ENCODE peak calls at places on chromosomes 3 and 15, in seven cellular contexts. One of them, this sample, is unnamed.

GRCh38 chr3:63655519-63655918 is 3.0 kb downstream of the SNTN start:
- DNase-seq in sciatic nerve: no peak
- DNase-seq in effector CD4-positive, alpha-beta T cell: no peak
- DNase-seq in HFF-Myc: no peak
- DNase-seq in dorsolateral prefrontal cortex: no peak
- DNase-seq in glutamatergic neuron: no peak
- DNase-seq in GM12865: no peak
- DNase-seq in this sample: no peak

GRCh38 chr15:74432968-74433591 is 678 bp downstream of the SEMA7A start:
- DNase-seq in sciatic nerve: no peak
- DNase-seq in effector CD4-positive, alpha-beta T cell: no peak
- DNase-seq in HFF-Myc: no peak
- DNase-seq in dorsolateral prefrontal cortex: no peak
- DNase-seq in glutamatergic neuron: no peak
- DNase-seq in GM12865: no peak
- DNase-seq in this sample: no peak

GRCh38 chr15:88020806-88021205 is 235.7 kb downstream of the NTRK3 start:
- DNase-seq in sciatic nerve: no peak
- DNase-seq in effector CD4-positive, alpha-beta T cell: no peak
- DNase-seq in HFF-Myc: no peak
- DNase-seq in dorsolateral prefrontal cortex: no peak
- DNase-seq in glutamatergic neuron: no peak
- DNase-seq in GM12865: no peak
- DNase-seq in this sample: no peak

GRCh38 chr15:67504796-67505195 is 16.1 kb upstream of the C15orf61 start:
- DNase-seq in sciatic nerve: no peak
- DNase-seq in effector CD4-positive, alpha-beta T cell: no peak
- DNase-seq in HFF-Myc: peak
- DNase-seq in dorsolateral prefrontal cortex: no peak
- DNase-seq in glutamatergic neuron: no peak
- DNase-seq in GM12865: peak
- DNase-seq in this sample: no peak

GRCh38 chr15:67865331-67865730 is 25.5 kb upstream of the RNU6-1 start:
- DNase-seq in sciatic nerve: no peak
- DNase-seq in effector CD4-positive, alpha-beta T cell: no peak
- DNase-seq in HFF-Myc: no peak
- DNase-seq in dorsolateral prefrontal cortex: no peak
- DNase-seq in glutamatergic neuron: no peak
- DNase-seq in GM12865: no peak
- DNase-seq in this sample: no peak

GRCh38 chr3:122679467-122680291 is 960 bp upstream of the PARP14 start:
- DNase-seq in sciatic nerve: peak
- DNase-seq in effector CD4-positive, alpha-beta T cell: no peak
- DNase-seq in HFF-Myc: no peak
- DNase-seq in dorsolateral prefrontal cortex: no peak
- DNase-seq in glutamatergic neuron: no peak
- DNase-seq in GM12865: peak
- DNase-seq in this sample: no peak

GRCh38 chr3:119643528-119643927 is 16.9 kb downstream of the POPDC2 start:
- DNase-seq in sciatic nerve: no peak
- DNase-seq in effector CD4-positive, alpha-beta T cell: no peak
- DNase-seq in HFF-Myc: no peak
- DNase-seq in dorsolateral prefrontal cortex: no peak
- DNase-seq in glutamatergic neuron: no peak
- DNase-seq in GM12865: no peak
- DNase-seq in this sample: no peak

GRCh38 chr15:60004846-60005351 is 788 bp downstream of the FOXB1 start:
- DNase-seq in sciatic nerve: no peak
- DNase-seq in effector CD4-positive, alpha-beta T cell: no peak
- DNase-seq in HFF-Myc: no peak
- DNase-seq in dorsolateral prefrontal cortex: no peak
- DNase-seq in glutamatergic neuron: peak
- DNase-seq in GM12865: no peak
- DNase-seq in this sample: no peak

GRCh38 chr3:152359385-152360248 is 90.9 kb downstream of the MBNL1 start:
- DNase-seq in sciatic nerve: no peak
- DNase-seq in effector CD4-positive, alpha-beta T cell: no peak
- DNase-seq in HFF-Myc: no peak
- DNase-seq in dorsolateral prefrontal cortex: no peak
- DNase-seq in glutamatergic neuron: no peak
- DNase-seq in GM12865: no peak
- DNase-seq in this sample: no peak

GRCh38 chr15:95018888-95019545 is 787.7 kb downstream of the MCTP2 start:
- DNase-seq in sciatic nerve: no peak
- DNase-seq in effector CD4-positive, alpha-beta T cell: no peak
- DNase-seq in HFF-Myc: no peak
- DNase-seq in dorsolateral prefrontal cortex: no peak
- DNase-seq in glutamatergic neuron: no peak
- DNase-seq in GM12865: peak
- DNase-seq in this sample: no peak

GRCh38 chr3:933311-933710 is 159.5 kb upstream of the CNTN6 start:
- DNase-seq in sciatic nerve: no peak
- DNase-seq in effector CD4-positive, alpha-beta T cell: no peak
- DNase-seq in HFF-Myc: no peak
- DNase-seq in dorsolateral prefrontal cortex: no peak
- DNase-seq in glutamatergic neuron: peak
- DNase-seq in GM12865: no peak
- DNase-seq in this sample: no peak

GRCh38 chr3:182470187-182470586 is 323.1 kb upstream of the ATP11B start:
- DNase-seq in sciatic nerve: no peak
- DNase-seq in effector CD4-positive, alpha-beta T cell: no peak
- DNase-seq in HFF-Myc: no peak
- DNase-seq in dorsolateral prefrontal cortex: no peak
- DNase-seq in glutamatergic neuron: no peak
- DNase-seq in GM12865: no peak
- DNase-seq in this sample: no peak

GRCh38 chr15:29612096-29612495 is 210.2 kb downstream of the TJP1 start:
- DNase-seq in sciatic nerve: no peak
- DNase-seq in effector CD4-positive, alpha-beta T cell: no peak
- DNase-seq in HFF-Myc: no peak
- DNase-seq in dorsolateral prefrontal cortex: no peak
- DNase-seq in glutamatergic neuron: no peak
- DNase-seq in GM12865: no peak
- DNase-seq in this sample: no peak

GRCh38 chr3:26920579-26920978 is 298.0 kb downstream of the LRRC3B start:
- DNase-seq in sciatic nerve: no peak
- DNase-seq in effector CD4-positive, alpha-beta T cell: no peak
- DNase-seq in HFF-Myc: no peak
- DNase-seq in dorsolateral prefrontal cortex: peak
- DNase-seq in glutamatergic neuron: no peak
- DNase-seq in GM12865: no peak
- DNase-seq in this sample: no peak

GRCh38 chr3:21954709-21955108 is 203.7 kb upstream of the ZNF385D start:
- DNase-seq in sciatic nerve: no peak
- DNase-seq in effector CD4-positive, alpha-beta T cell: no peak
- DNase-seq in HFF-Myc: no peak
- DNase-seq in dorsolateral prefrontal cortex: no peak
- DNase-seq in glutamatergic neuron: no peak
- DNase-seq in GM12865: no peak
- DNase-seq in this sample: no peak

GRCh38 chr3:195563317-195563716 is 20.2 kb upstream of the PPP1R2 start:
- DNase-seq in sciatic nerve: no peak
- DNase-seq in effector CD4-positive, alpha-beta T cell: no peak
- DNase-seq in HFF-Myc: no peak
- DNase-seq in dorsolateral prefrontal cortex: no peak
- DNase-seq in glutamatergic neuron: no peak
- DNase-seq in GM12865: no peak
- DNase-seq in this sample: no peak

GRCh38 chr3:29759021-29759359 is 478.1 kb downstream of the RBMS3 start:
- DNase-seq in sciatic nerve: no peak
- DNase-seq in effector CD4-positive, alpha-beta T cell: no peak
- DNase-seq in HFF-Myc: no peak
- DNase-seq in dorsolateral prefrontal cortex: no peak
- DNase-seq in glutamatergic neuron: no peak
- DNase-seq in GM12865: no peak
- DNase-seq in this sample: no peak

GRCh38 chr3:54067060-54067459 is 55.3 kb upstream of the CACNA2D3 start:
- DNase-seq in sciatic nerve: no peak
- DNase-seq in effector CD4-positive, alpha-beta T cell: no peak
- DNase-seq in HFF-Myc: no peak
- DNase-seq in dorsolateral prefrontal cortex: no peak
- DNase-seq in glutamatergic neuron: no peak
- DNase-seq in GM12865: no peak
- DNase-seq in this sample: no peak